ENCODE peak calls at places on chromosomes 13 and 19, in six cellular contexts. H is H1, J is breast epithelium, M is esophagus squamous epithelium, A is lower lobe of right lung, X is psoas muscle. U is an unnamed sample.

GRCh38 chr13:98880673-98881072 is 97.2 kb downstream of the DOCK9 start:
- DNase-seq in J (no peak), X (no peak), A (no peak), H (no peak), M (no peak), U (no peak)

GRCh38 chr13:114140909-114141255 is 8.5 kb upstream of the RASA3 start:
- DNase-seq in M (no peak), H (no peak), J (no peak), A (no peak), X (no peak), U (no peak)

GRCh38 chr13:26062853-26063444 is 11.1 kb upstream of the SHISA2 start:
- DNase-seq in H (no peak), M (no peak), A (no peak), X (no peak), J (peak; percentile 23), U (peak; percentile 23)

GRCh38 chr13:93861818-93862217 is 617.7 kb downstream of the DCT start:
- DNase-seq in A (no peak), H (no peak), M (no peak), X (no peak), J (no peak), U (no peak)

GRCh38 chr19:40803857-40804782 is 5.1 kb downstream of the EGLN2 start:
- DNase-seq in X (no peak), A (peak; percentile 83), H (no peak), J (no peak), M (peak; percentile 55), U (no peak)

GRCh38 chr13:113819731-113820715 is 43.9 kb downstream of the GAS6 start:
- DNase-seq in H (no peak), X (no peak), A (no peak), J (no peak), M (no peak), U (no peak)

GRCh38 chr13:45341799-45342584 is 1.0 kb upstream of the TPT1 start:
- DNase-seq in M (no peak), X (peak; percentile 65), H (no peak), A (peak; percentile 71), J (peak; percentile 71), U (no peak)

GRCh38 chr13:37490176-37490575 is 108.4 kb downstream of the POSTN start:
- DNase-seq in M (no peak), A (no peak), H (no peak), J (no peak), X (no peak), U (no peak)

GRCh38 chr19:18644144-18645034 is 7.6 kb downstream of the KLHL26 start:
- DNase-seq in M (no peak), A (no peak), J (peak; percentile 54), X (no peak), H (no peak), U (no peak)

DNA sequence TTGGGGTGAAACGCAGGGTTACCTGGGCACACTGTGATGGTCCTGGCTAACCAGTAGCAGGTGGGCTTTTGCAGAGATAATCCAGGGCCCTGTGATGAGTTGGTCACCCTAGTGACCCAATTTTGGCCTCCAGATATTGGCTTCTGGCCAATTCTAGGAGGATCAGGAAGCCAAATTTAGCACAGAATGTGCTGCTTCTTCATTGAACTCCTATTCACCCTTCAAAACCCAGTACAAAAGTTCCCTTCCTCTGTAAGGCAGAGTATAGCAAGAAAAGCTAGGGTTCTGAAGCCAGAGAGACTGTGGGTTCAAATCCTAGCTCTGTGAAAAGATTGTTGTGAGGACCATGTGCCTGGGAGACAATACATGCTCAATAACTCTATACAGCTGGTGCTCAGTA is 70.8 kb downstream of the INSR start:
- DNase-seq in M (no peak), J (no peak), H (no peak), X (no peak), A (no peak), U (no peak)
- H3K27ac ChIP-seq in M (no peak overlapping the region), J (peak overlapping the region; percentile 20), H (no peak overlapping the region), X (peak overlapping the region; percentile 16), A (no peak overlapping the region), U (no peak overlapping the region)

DNA sequence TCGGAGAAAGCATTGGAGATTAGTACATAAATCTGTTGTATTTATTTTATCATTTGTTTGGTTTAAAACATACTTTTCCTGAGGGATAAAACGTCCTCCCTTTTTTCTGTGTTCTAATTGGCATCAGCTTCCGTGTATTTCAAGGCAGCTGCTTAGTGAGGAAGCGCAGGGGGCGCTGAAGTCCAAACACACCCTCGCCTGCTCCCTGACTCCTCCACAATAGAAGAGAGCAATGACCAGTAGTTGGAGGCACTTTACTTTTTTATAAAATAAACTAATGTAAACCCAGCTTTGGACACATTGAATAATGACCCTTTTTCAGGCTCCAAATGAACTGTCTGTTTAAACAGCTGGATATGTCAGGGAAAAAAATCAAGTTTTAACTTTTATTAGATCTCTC is 79.9 kb downstream of the RNASEH2B start:
- DNase-seq in A (no peak), M (no peak), J (no peak), H (no peak), X (peak; percentile 36), U (no peak)
- H3K27ac ChIP-seq in A (no peak overlapping the region), M (no peak overlapping the region), J (peak overlapping the region; percentile 25), H (no peak overlapping the region), X (no peak overlapping the region), U (no peak overlapping the region)

GRCh38 chr13:52345631-52346251 is 60.2 kb downstream of the THSD1 start:
- DNase-seq in M (no peak), H (no peak), J (no peak), A (no peak), X (no peak), U (no peak)
- H3K27ac ChIP-seq in M (no peak overlapping the region), H (no peak overlapping the region), J (no peak overlapping the region), A (no peak overlapping the region), X (no peak overlapping the region), U (no peak overlapping the region)

GRCh38 chr19:13094771-13095392 is 7.8 kb downstream of the LYL1 start:
- DNase-seq in A (no peak), J (no peak), H (no peak), M (no peak), X (no peak), U (no peak)
- H3K27ac ChIP-seq in A (peak overlapping the region; percentile 96), J (peak overlapping the region; percentile 32), H (no peak overlapping the region), M (peak overlapping the region; percentile 94), X (no peak overlapping the region), U (peak overlapping the region; percentile 97)

DNA sequence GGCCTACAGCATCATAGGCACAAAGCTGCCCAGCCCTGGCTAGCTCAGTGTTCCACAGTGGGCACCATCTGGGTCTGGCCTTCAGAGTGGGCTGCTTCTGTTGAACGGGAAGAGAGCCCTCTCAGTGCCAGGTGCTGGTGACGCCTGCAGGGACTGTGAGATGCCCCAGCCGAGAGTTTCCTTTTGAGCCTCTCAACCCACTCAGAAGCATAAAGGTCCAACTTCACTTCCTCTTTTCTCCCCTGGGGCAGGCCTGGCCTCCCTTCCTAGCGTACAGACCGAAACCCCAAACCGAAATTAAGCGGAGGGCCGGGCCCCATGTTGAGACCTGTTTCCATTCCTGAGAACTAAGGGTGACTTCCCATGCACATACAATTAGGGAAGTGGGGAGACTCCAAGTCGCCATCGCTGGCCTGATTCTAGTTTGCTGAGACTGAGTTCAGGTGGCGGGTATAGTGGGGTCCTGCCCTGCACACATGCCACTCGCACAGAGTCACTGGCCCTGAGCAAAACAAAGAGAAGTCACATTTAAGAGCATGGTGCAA is 6.9 kb downstream of the RAB8A start:
- DNase-seq in J (no peak), X (no peak), M (peak; percentile 35), H (no peak), A (peak; percentile 76), U (no peak)
- H3K27ac ChIP-seq in J (no peak overlapping the region), X (no peak overlapping the region), M (peak overlapping the region; percentile 55), H (no peak overlapping the region), A (peak overlapping the region; percentile 69), U (no peak overlapping the region)

U was measured in substantia nigra.